ENCODE peak calls at places on chromosomes 4 and X, in four cellular contexts. One of them, this sample, is unnamed.

GRCh38 chr4:165715211-165715610 is 157.8 kb upstream of the TLL1 start:
- DNase-seq in NCI-H1436 treated with DMSO at 0.1 percent for 48 hours: no peak
- DNase-seq in stimulated activated CD8-positive, alpha-beta memory T cell treated with anti-CD3 and anti-CD28 coated beads, Interleukin-2, amount 100 ng/mL, for 48 hours: no peak
- DNase-seq in adrenal gland: no peak
- DNase-seq in this sample: no peak

GRCh38 chr4:15649914-15650545 is 5.1 kb downstream of the FBXL5 start:
- DNase-seq in NCI-H1436 treated with DMSO at 0.1 percent for 48 hours: no peak
- DNase-seq in stimulated activated CD8-positive, alpha-beta memory T cell treated with anti-CD3 and anti-CD28 coated beads, Interleukin-2, amount 100 ng/mL, for 48 hours: peak
- DNase-seq in adrenal gland: peak
- DNase-seq in this sample: peak

GRCh38 chrX:20067709-20068315 is 48.9 kb downstream of the MAP7D2 start:
- DNase-seq in NCI-H1436 treated with DMSO at 0.1 percent for 48 hours: no peak
- DNase-seq in stimulated activated CD8-positive, alpha-beta memory T cell treated with anti-CD3 and anti-CD28 coated beads, Interleukin-2, amount 100 ng/mL, for 48 hours: no peak
- DNase-seq in adrenal gland: peak
- DNase-seq in this sample: peak

GRCh38 chrX:25726539-25726938 is 411.6 kb upstream of the MAGEB18 start:
- DNase-seq in NCI-H1436 treated with DMSO at 0.1 percent for 48 hours: no peak
- DNase-seq in stimulated activated CD8-positive, alpha-beta memory T cell treated with anti-CD3 and anti-CD28 coated beads, Interleukin-2, amount 100 ng/mL, for 48 hours: no peak
- DNase-seq in adrenal gland: no peak
- DNase-seq in this sample: no peak

GRCh38 chrX:67353651-67354370 is 190.0 kb upstream of the AR start:
- DNase-seq in NCI-H1436 treated with DMSO at 0.1 percent for 48 hours: no peak
- DNase-seq in stimulated activated CD8-positive, alpha-beta memory T cell treated with anti-CD3 and anti-CD28 coated beads, Interleukin-2, amount 100 ng/mL, for 48 hours: no peak
- DNase-seq in adrenal gland: no peak
- DNase-seq in this sample: peak

GRCh38 chr4:126604273-126604867 is 1028.4 kb upstream of the INTU start:
- DNase-seq in NCI-H1436 treated with DMSO at 0.1 percent for 48 hours: no peak
- DNase-seq in stimulated activated CD8-positive, alpha-beta memory T cell treated with anti-CD3 and anti-CD28 coated beads, Interleukin-2, amount 100 ng/mL, for 48 hours: no peak
- DNase-seq in adrenal gland: no peak
- DNase-seq in this sample: peak

GRCh38 chrX:13770013-13770412 is 35.5 kb downstream of the OFD1 start:
- DNase-seq in NCI-H1436 treated with DMSO at 0.1 percent for 48 hours: no peak
- DNase-seq in stimulated activated CD8-positive, alpha-beta memory T cell treated with anti-CD3 and anti-CD28 coated beads, Interleukin-2, amount 100 ng/mL, for 48 hours: no peak
- DNase-seq in adrenal gland: no peak
- DNase-seq in this sample: no peak

GRCh38 chr4:79632114-79632513 is 224.1 kb upstream of the GK2 start:
- DNase-seq in NCI-H1436 treated with DMSO at 0.1 percent for 48 hours: no peak
- DNase-seq in stimulated activated CD8-positive, alpha-beta memory T cell treated with anti-CD3 and anti-CD28 coated beads, Interleukin-2, amount 100 ng/mL, for 48 hours: no peak
- DNase-seq in adrenal gland: no peak
- DNase-seq in this sample: no peak

GRCh38 chrX:10014462-10015373 is 47.6 kb downstream of the CLDN34 start:
- DNase-seq in NCI-H1436 treated with DMSO at 0.1 percent for 48 hours: no peak
- DNase-seq in stimulated activated CD8-positive, alpha-beta memory T cell treated with anti-CD3 and anti-CD28 coated beads, Interleukin-2, amount 100 ng/mL, for 48 hours: peak
- DNase-seq in adrenal gland: peak
- DNase-seq in this sample: peak

GRCh38 chr4:25229804-25230203 is 4.0 kb upstream of the PI4K2B start:
- DNase-seq in NCI-H1436 treated with DMSO at 0.1 percent for 48 hours: no peak
- DNase-seq in stimulated activated CD8-positive, alpha-beta memory T cell treated with anti-CD3 and anti-CD28 coated beads, Interleukin-2, amount 100 ng/mL, for 48 hours: no peak
- DNase-seq in adrenal gland: no peak
- DNase-seq in this sample: no peak

GRCh38 chr4:15003891-15004700 is 1.8 kb downstream of the CPEB2 start:
- DNase-seq in NCI-H1436 treated with DMSO at 0.1 percent for 48 hours: no peak
- DNase-seq in stimulated activated CD8-positive, alpha-beta memory T cell treated with anti-CD3 and anti-CD28 coated beads, Interleukin-2, amount 100 ng/mL, for 48 hours: peak
- DNase-seq in adrenal gland: peak
- DNase-seq in this sample: peak

GRCh38 chrX:148929686-148930085 is 429.3 kb downstream of the AFF2 start:
- DNase-seq in NCI-H1436 treated with DMSO at 0.1 percent for 48 hours: no peak
- DNase-seq in stimulated activated CD8-positive, alpha-beta memory T cell treated with anti-CD3 and anti-CD28 coated beads, Interleukin-2, amount 100 ng/mL, for 48 hours: no peak
- DNase-seq in adrenal gland: no peak
- DNase-seq in this sample: peak

GRCh38 chr4:34935739-34936138 is 1308.6 kb downstream of the ARAP2 start:
- DNase-seq in NCI-H1436 treated with DMSO at 0.1 percent for 48 hours: no peak
- DNase-seq in stimulated activated CD8-positive, alpha-beta memory T cell treated with anti-CD3 and anti-CD28 coated beads, Interleukin-2, amount 100 ng/mL, for 48 hours: no peak
- DNase-seq in adrenal gland: no peak
- DNase-seq in this sample: no peak

GRCh38 chrX:120302434-120302833 is 8.8 kb downstream of the TMEM255A start:
- DNase-seq in NCI-H1436 treated with DMSO at 0.1 percent for 48 hours: no peak
- DNase-seq in stimulated activated CD8-positive, alpha-beta memory T cell treated with anti-CD3 and anti-CD28 coated beads, Interleukin-2, amount 100 ng/mL, for 48 hours: no peak
- DNase-seq in adrenal gland: no peak
- DNase-seq in this sample: no peak

GRCh38 chr4:157128395-157128794 is 52.4 kb downstream of the GLRB start:
- DNase-seq in NCI-H1436 treated with DMSO at 0.1 percent for 48 hours: no peak
- DNase-seq in stimulated activated CD8-positive, alpha-beta memory T cell treated with anti-CD3 and anti-CD28 coated beads, Interleukin-2, amount 100 ng/mL, for 48 hours: no peak
- DNase-seq in adrenal gland: peak
- DNase-seq in this sample: peak

GRCh38 chr4:55125087-55125721 is at the start of gene KDR:
- DNase-seq in NCI-H1436 treated with DMSO at 0.1 percent for 48 hours: no peak
- DNase-seq in stimulated activated CD8-positive, alpha-beta memory T cell treated with anti-CD3 and anti-CD28 coated beads, Interleukin-2, amount 100 ng/mL, for 48 hours: no peak
- DNase-seq in adrenal gland: no peak
- DNase-seq in this sample: peak

GRCh38 chr4:113179996-113180395 is 130.5 kb downstream of the ANK2 start:
- DNase-seq in NCI-H1436 treated with DMSO at 0.1 percent for 48 hours: no peak
- DNase-seq in stimulated activated CD8-positive, alpha-beta memory T cell treated with anti-CD3 and anti-CD28 coated beads, Interleukin-2, amount 100 ng/mL, for 48 hours: no peak
- DNase-seq in adrenal gland: no peak
- DNase-seq in this sample: peak

GRCh38 chrX:9907645-9908387 is 59.3 kb upstream of the CLDN34 start:
- DNase-seq in NCI-H1436 treated with DMSO at 0.1 percent for 48 hours: no peak
- DNase-seq in stimulated activated CD8-positive, alpha-beta memory T cell treated with anti-CD3 and anti-CD28 coated beads, Interleukin-2, amount 100 ng/mL, for 48 hours: no peak
- DNase-seq in adrenal gland: no peak
- DNase-seq in this sample: no peak

GRCh38 chr4:138897818-138898226 is 117.8 kb upstream of the NOCT start:
- DNase-seq in NCI-H1436 treated with DMSO at 0.1 percent for 48 hours: no peak
- DNase-seq in stimulated activated CD8-positive, alpha-beta memory T cell treated with anti-CD3 and anti-CD28 coated beads, Interleukin-2, amount 100 ng/mL, for 48 hours: no peak
- DNase-seq in adrenal gland: no peak
- DNase-seq in this sample: peak

GRCh38 chr4:87017580-87018061 is 82.8 kb downstream of the AFF1 start:
- DNase-seq in NCI-H1436 treated with DMSO at 0.1 percent for 48 hours: no peak
- DNase-seq in stimulated activated CD8-positive, alpha-beta memory T cell treated with anti-CD3 and anti-CD28 coated beads, Interleukin-2, amount 100 ng/mL, for 48 hours: no peak
- DNase-seq in adrenal gland: no peak
- DNase-seq in this sample: no peak

GRCh38 chr4:180314972-180315371 is 1928.2 kb upstream of the TENM3 start:
- DNase-seq in NCI-H1436 treated with DMSO at 0.1 percent for 48 hours: no peak
- DNase-seq in stimulated activated CD8-positive, alpha-beta memory T cell treated with anti-CD3 and anti-CD28 coated beads, Interleukin-2, amount 100 ng/mL, for 48 hours: no peak
- DNase-seq in adrenal gland: no peak
- DNase-seq in this sample: no peak

GRCh38 chr4:128362760-128363159 is 75.1 kb upstream of the PGRMC2 start:
- DNase-seq in NCI-H1436 treated with DMSO at 0.1 percent for 48 hours: no peak
- DNase-seq in stimulated activated CD8-positive, alpha-beta memory T cell treated with anti-CD3 and anti-CD28 coated beads, Interleukin-2, amount 100 ng/mL, for 48 hours: no peak
- DNase-seq in adrenal gland: no peak
- DNase-seq in this sample: no peak

GRCh38 chr4:6767341-6767724 is 15.2 kb upstream of the KIAA0232 start:
- DNase-seq in NCI-H1436 treated with DMSO at 0.1 percent for 48 hours: no peak
- DNase-seq in stimulated activated CD8-positive, alpha-beta memory T cell treated with anti-CD3 and anti-CD28 coated beads, Interleukin-2, amount 100 ng/mL, for 48 hours: no peak
- DNase-seq in adrenal gland: no peak
- DNase-seq in this sample: no peak

GRCh38 chr4:94889961-94890360 is 132.2 kb downstream of the BMPR1B start:
- DNase-seq in NCI-H1436 treated with DMSO at 0.1 percent for 48 hours: no peak
- DNase-seq in stimulated activated CD8-positive, alpha-beta memory T cell treated with anti-CD3 and anti-CD28 coated beads, Interleukin-2, amount 100 ng/mL, for 48 hours: no peak
- DNase-seq in adrenal gland: no peak
- DNase-seq in this sample: no peak

GRCh38 chrX:139905743-139906142 is 27.1 kb downstream of the ATP11C start:
- DNase-seq in NCI-H1436 treated with DMSO at 0.1 percent for 48 hours: no peak
- DNase-seq in stimulated activated CD8-positive, alpha-beta memory T cell treated with anti-CD3 and anti-CD28 coated beads, Interleukin-2, amount 100 ng/mL, for 48 hours: no peak
- DNase-seq in adrenal gland: no peak
- DNase-seq in this sample: no peak

GRCh38 chrX:36869457-36869856 is 138.7 kb upstream of the FAM47C start:
- DNase-seq in NCI-H1436 treated with DMSO at 0.1 percent for 48 hours: no peak
- DNase-seq in stimulated activated CD8-positive, alpha-beta memory T cell treated with anti-CD3 and anti-CD28 coated beads, Interleukin-2, amount 100 ng/mL, for 48 hours: no peak
- DNase-seq in adrenal gland: no peak
- DNase-seq in this sample: no peak

GRCh38 chr4:71765349-71765748 is 18.5 kb downstream of the GC start:
- DNase-seq in NCI-H1436 treated with DMSO at 0.1 percent for 48 hours: no peak
- DNase-seq in stimulated activated CD8-positive, alpha-beta memory T cell treated with anti-CD3 and anti-CD28 coated beads, Interleukin-2, amount 100 ng/mL, for 48 hours: no peak
- DNase-seq in adrenal gland: no peak
- DNase-seq in this sample: peak